ENCODE peak calls at places on chromosome 21, in eight cellular contexts. I is activated B cell treated with CpG ODN at 0.5 μM for 24 hours; L is CD8-positive, alpha-beta T cell; J is A549; H is Calu3; W is right atrium auricular region; A is tibial nerve; F is GM12865. G is an unnamed sample.

GRCh38 chr21:42321231-42321630 is 6.0 kb upstream of the TFF3 start:
- DNase-seq in I (no peak), L (no peak), J (no peak), H (no peak), W (peak; percentile 32), A (no peak), F (no peak), G (no peak)

GRCh38 chr21:34952701-34953100 is 96.4 kb downstream of the RUNX1 start:
- DNase-seq in I (no peak), L (no peak), J (peak; percentile 2), H (peak; percentile 19), W (no peak), A (no peak), F (no peak), G (no peak)

GRCh38 chr21:35737899-35738341 is 322.4 kb downstream of the SETD4 start:
- DNase-seq in I (no peak), L (no peak), J (no peak), H (no peak), W (peak; percentile 61), A (peak; percentile 40), F (peak; percentile 67), G (no peak)

GRCh38 chr21:24110846-24111245 is 1496.4 kb downstream of the MRPL39 start:
- DNase-seq in I (no peak), L (no peak), J (no peak), H (no peak), W (no peak), A (no peak), F (no peak), G (no peak)

GRCh38 chr21:26553921-26554320 is 19.2 kb downstream of the CYYR1 start:
- DNase-seq in I (no peak), L (no peak), J (no peak), H (no peak), W (no peak), A (no peak), F (no peak), G (no peak)

GRCh38 chr21:38675450-38675849 is 130.3 kb upstream of the ETS2 start:
- DNase-seq in I (no peak), L (no peak), J (no peak), H (no peak), W (no peak), A (no peak), F (no peak), G (no peak)

GRCh38 chr21:31879251-31879650 is 6.4 kb downstream of the HUNK start:
- DNase-seq in I (no peak), L (no peak), J (no peak), H (no peak), W (no peak), A (no peak), F (no peak), G (no peak)

GRCh38 chr21:16865612-16866011 is 647.2 kb upstream of the CXADR start:
- DNase-seq in I (no peak), L (no peak), J (no peak), H (no peak), W (no peak), A (no peak), F (no peak), G (no peak)

GRCh38 chr21:23152130-23152529 is 2153.9 kb downstream of the NCAM2 start:
- DNase-seq in I (no peak), L (no peak), J (no peak), H (no peak), W (no peak), A (no peak), F (no peak), G (no peak)

GRCh38 chr21:42830456-42831455 is 48.6 kb downstream of the WDR4 start:
- DNase-seq in I (no peak), L (no peak), J (no peak), H (peak; percentile 33), W (peak; percentile 50), A (no peak), F (no peak), G (no peak)

GRCh38 chr21:43025636-43026180 is 49.9 kb downstream of the CBS start:
- DNase-seq in I (no peak), L (no peak), J (no peak), H (no peak), W (no peak), A (no peak), F (no peak), G (no peak)

GRCh38 chr21:31251686-31252085 is 92.4 kb downstream of the TIAM1 start:
- DNase-seq in I (no peak), L (no peak), J (no peak), H (no peak), W (no peak), A (no peak), F (no peak), G (no peak)

GRCh38 chr21:42925114-42925907 is at the start of gene ERVH48-1:
- DNase-seq in I (no peak), L (no peak), J (no peak), H (no peak), W (no peak), A (no peak), F (no peak), G (no peak)

GRCh38 chr21:24148461-24148860 is 1458.8 kb downstream of the MRPL39 start:
- DNase-seq in I (no peak), L (no peak), J (no peak), H (no peak), W (no peak), A (no peak), F (no peak), G (no peak)

GRCh38 chr21:34881894-34882371 is 167.2 kb downstream of the RUNX1 start:
- DNase-seq in I (no peak), L (no peak), J (peak; percentile 57), H (no peak), W (peak; percentile 21), A (no peak), F (no peak), G (no peak)

GRCh38 chr21:33655591-33656221 is 13.4 kb downstream of the ITSN1 start:
- DNase-seq in I (no peak), L (no peak), J (peak; percentile 91), H (peak; percentile 66), W (no peak), A (no peak), F (no peak), G (no peak)

GRCh38 chr21:45103966-45104520 is 29.7 kb downstream of the ADARB1 start:
- DNase-seq in I (no peak), L (no peak), J (no peak), H (no peak), W (no peak), A (no peak), F (no peak), G (no peak)

GRCh38 chr21:45100866-45101265 is 26.5 kb downstream of the ADARB1 start:
- DNase-seq in I (no peak), L (no peak), J (no peak), H (no peak), W (no peak), A (no peak), F (no peak), G (no peak)

GRCh38 chr21:45104560-45104959 is 30.2 kb downstream of the ADARB1 start:
- DNase-seq in I (peak; percentile 41), L (no peak), J (no peak), H (peak; percentile 61), W (no peak), A (no peak), F (peak; percentile 31), G (no peak)

GRCh38 chr21:45105906-45106485 is 31.6 kb downstream of the ADARB1 start:
- DNase-seq in I (no peak), L (no peak), J (no peak), H (no peak), W (no peak), A (no peak), F (no peak), G (no peak)

DNA sequence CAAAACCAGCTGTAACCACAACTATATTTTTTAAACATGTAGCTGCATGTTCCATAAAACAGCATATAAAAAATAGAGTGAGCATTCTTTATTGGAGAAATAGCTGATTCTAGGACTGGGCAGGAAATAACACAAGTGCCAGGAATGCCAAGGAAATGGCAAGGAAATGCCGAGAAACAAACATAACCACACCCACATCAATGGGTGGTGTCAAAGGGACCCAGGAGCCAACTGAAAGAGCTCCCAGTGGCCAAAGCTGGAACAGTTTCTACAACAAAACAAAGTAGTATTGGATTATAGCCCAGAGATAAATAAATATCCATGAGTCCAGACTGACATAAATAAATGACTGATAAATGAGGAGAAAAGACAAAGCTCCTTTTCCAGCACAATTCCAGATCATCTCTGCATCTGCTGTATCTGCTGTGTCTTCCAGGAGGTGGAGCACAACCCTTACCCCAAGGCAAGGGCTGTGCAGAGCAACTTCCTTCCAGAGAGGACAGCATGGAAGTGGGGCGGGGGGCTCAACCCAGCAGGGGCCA is 28.1 kb downstream of the ADARB1 start:
- DNase-seq in I (no peak), L (no peak), J (peak; percentile 59), H (peak; percentile 45), W (no peak), A (no peak), F (no peak), G (no peak)
- TF ChIP-seq CTCF in I (no peak), L (no peak), J (peak; percentile 8), H (no peak), W (no peak), A (peak; percentile 16), F (peak; percentile 14), G (peak; percentile 1)

DNA sequence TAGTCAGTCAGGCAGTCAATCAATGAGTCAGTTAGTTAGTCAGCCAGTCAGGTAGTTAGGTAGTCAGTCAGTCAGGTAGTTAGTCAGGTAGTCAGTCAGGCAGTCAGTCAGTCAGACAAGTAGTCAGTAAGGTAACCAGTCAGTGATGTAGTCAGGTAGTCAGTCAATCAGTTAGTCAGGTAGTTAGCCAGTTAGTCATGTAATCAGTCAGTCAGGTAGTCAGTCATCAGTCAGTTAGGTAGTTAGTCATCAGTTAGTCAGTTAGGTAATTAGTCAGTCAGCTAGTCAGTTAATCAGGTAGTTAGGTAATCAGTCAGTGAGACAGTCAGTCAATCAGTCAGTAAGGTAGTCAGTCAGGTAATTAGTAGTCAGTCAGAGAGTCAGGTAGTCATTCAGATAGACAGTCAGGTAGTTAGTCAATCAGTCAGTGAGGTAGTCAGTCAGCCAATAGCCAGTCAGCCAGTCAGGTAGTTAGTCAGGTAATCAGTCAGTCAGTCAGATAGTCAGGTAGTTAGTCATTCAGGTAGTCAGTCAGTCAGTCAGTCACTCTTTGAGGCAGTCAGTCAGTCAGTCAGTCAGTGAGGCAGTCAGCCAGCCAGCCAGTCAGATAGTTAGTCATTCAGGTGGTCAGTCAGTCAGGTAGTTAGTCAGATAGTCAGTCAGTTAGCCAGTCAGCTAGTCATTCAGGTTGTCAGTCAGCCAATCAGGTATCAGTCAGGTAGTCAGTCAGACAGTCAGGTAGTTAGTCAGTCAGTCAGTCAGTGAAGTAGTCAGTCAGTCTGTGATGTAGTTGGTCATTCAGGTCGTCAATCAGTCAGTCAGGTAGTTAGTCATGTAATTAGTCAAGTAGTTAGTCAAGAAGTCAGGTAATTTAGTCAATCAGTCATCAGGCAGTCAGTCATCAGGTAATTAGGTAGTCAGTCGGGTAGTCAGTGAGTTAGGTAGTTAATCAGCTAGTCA is 15.3 kb downstream of the KRTAP10-1 start:
- DNase-seq in I (no peak), L (no peak), J (no peak), H (no peak), W (no peak), A (no peak), F (no peak), G (no peak)
- TF ChIP-seq CTCF in I (no peak), L (no peak), J (no peak), H (no peak), W (no peak), A (no peak), F (no peak), G (no peak)

GRCh38 chr21:45825209-45825602 is 156.4 kb upstream of the COL6A1 start:
- DNase-seq in I (no peak), L (no peak), J (no peak), H (no peak), W (no peak), A (no peak), F (no peak), G (no peak)
- TF ChIP-seq CTCF in I (no peak), L (no peak), J (no peak), H (no peak), W (no peak), A (no peak), F (no peak), G (no peak)

GRCh38 chr21:25350056-25350455 is 257.2 kb downstream of the MRPL39 start:
- DNase-seq in I (no peak), L (no peak), J (no peak), H (no peak), W (no peak), A (no peak), F (peak; percentile 46), G (peak; percentile 23)
- TF ChIP-seq CTCF in I (no peak), L (no peak), J (no peak), H (no peak), W (no peak), A (no peak), F (peak; percentile 38), G (peak; percentile 14)